ENCODE peak calls at places on chromosomes 3 and 15, in five cellular contexts. One of them, this sample, is unnamed.

GRCh38 chr3:48475188-48475587 is 28.7 kb downstream of the ATRIP start:
- DNase-seq in AG09319: no peak
- DNase-seq in progenitor cell of endocrine pancreas: no peak
- DNase-seq in lower lobe of right lung: no peak
- DNase-seq in colonic mucosa: no peak
- DNase-seq in this sample: no peak

GRCh38 chr3:185983495-185984141 is 45.8 kb upstream of the TRA2B start:
- DNase-seq in AG09319: no peak
- DNase-seq in lower lobe of right lung: peak
- DNase-seq in colonic mucosa: peak
- DNase-seq in progenitor cell of endocrine pancreas: peak
- DNase-seq in this sample: peak

GRCh38 chr3:193134895-193135294 is 106.1 kb upstream of the PLAAT1 start:
- DNase-seq in colonic mucosa: no peak
- DNase-seq in lower lobe of right lung: no peak
- DNase-seq in progenitor cell of endocrine pancreas: no peak
- DNase-seq in AG09319: no peak
- DNase-seq in this sample: no peak

GRCh38 chr3:105409364-105409763 is 42.7 kb downstream of the ALCAM start:
- DNase-seq in AG09319: no peak
- DNase-seq in progenitor cell of endocrine pancreas: no peak
- DNase-seq in lower lobe of right lung: no peak
- DNase-seq in colonic mucosa: no peak
- DNase-seq in this sample: no peak

GRCh38 chr3:124552224-124552623 is 178.0 kb upstream of the UMPS start:
- DNase-seq in AG09319: no peak
- DNase-seq in progenitor cell of endocrine pancreas: no peak
- DNase-seq in colonic mucosa: peak
- DNase-seq in lower lobe of right lung: no peak
- DNase-seq in this sample: no peak

GRCh38 chr3:170180107-170180951 is 1.2 kb downstream of the PHC3 start:
- DNase-seq in lower lobe of right lung: no peak
- DNase-seq in progenitor cell of endocrine pancreas: no peak
- DNase-seq in AG09319: no peak
- DNase-seq in colonic mucosa: peak
- DNase-seq in this sample: no peak

GRCh38 chr15:96514607-96515285 is 184.2 kb downstream of the NR2F2 start:
- DNase-seq in colonic mucosa: no peak
- DNase-seq in progenitor cell of endocrine pancreas: no peak
- DNase-seq in AG09319: no peak
- DNase-seq in lower lobe of right lung: no peak
- DNase-seq in this sample: no peak

GRCh38 chr15:74799843-74800558 is 12.6 kb upstream of the LMAN1L start:
- DNase-seq in lower lobe of right lung: peak
- DNase-seq in AG09319: peak
- DNase-seq in colonic mucosa: peak
- DNase-seq in progenitor cell of endocrine pancreas: peak
- DNase-seq in this sample: no peak

GRCh38 chr3:142115927-142116668 is 33.2 kb downstream of the TFDP2 start:
- DNase-seq in progenitor cell of endocrine pancreas: no peak
- DNase-seq in colonic mucosa: no peak
- DNase-seq in lower lobe of right lung: no peak
- DNase-seq in AG09319: no peak
- DNase-seq in this sample: no peak

GRCh38 chr3:186540444-186541226 is 3.5 kb downstream of the CRYGS start:
- DNase-seq in AG09319: peak
- DNase-seq in progenitor cell of endocrine pancreas: peak
- DNase-seq in colonic mucosa: peak
- DNase-seq in lower lobe of right lung: no peak
- DNase-seq in this sample: no peak

GRCh38 chr3:21795152-21795837 is 44.3 kb upstream of the ZNF385D start:
- DNase-seq in progenitor cell of endocrine pancreas: no peak
- DNase-seq in colonic mucosa: no peak
- DNase-seq in lower lobe of right lung: no peak
- DNase-seq in AG09319: no peak
- DNase-seq in this sample: no peak

GRCh38 chr3:133472242-133472641 is 72.4 kb downstream of the BFSP2 start:
- DNase-seq in colonic mucosa: peak
- DNase-seq in progenitor cell of endocrine pancreas: no peak
- DNase-seq in lower lobe of right lung: no peak
- DNase-seq in AG09319: no peak
- DNase-seq in this sample: no peak

GRCh38 chr3:129723558-129724324 is 117.3 kb upstream of the PLXND1 start:
- DNase-seq in AG09319: peak
- DNase-seq in progenitor cell of endocrine pancreas: no peak
- DNase-seq in colonic mucosa: peak
- DNase-seq in lower lobe of right lung: no peak
- DNase-seq in this sample: no peak

GRCh38 chr15:75647370-75648155 is at the start of gene SNX33:
- DNase-seq in lower lobe of right lung: peak
- DNase-seq in progenitor cell of endocrine pancreas: peak
- DNase-seq in colonic mucosa: peak
- DNase-seq in AG09319: peak
- DNase-seq in this sample: peak

GRCh38 chr15:25438601-25439455 is at the start of gene UBE3A:
- DNase-seq in lower lobe of right lung: peak
- DNase-seq in colonic mucosa: peak
- DNase-seq in AG09319: peak
- DNase-seq in progenitor cell of endocrine pancreas: peak
- DNase-seq in this sample: peak
- TF ChIP-seq CTCF in lower lobe of right lung: no peak
- TF ChIP-seq CTCF in colonic mucosa: peak
- TF ChIP-seq CTCF in AG09319: peak
- TF ChIP-seq CTCF in progenitor cell of endocrine pancreas: no peak
- TF ChIP-seq CTCF in this sample: peak

DNA sequence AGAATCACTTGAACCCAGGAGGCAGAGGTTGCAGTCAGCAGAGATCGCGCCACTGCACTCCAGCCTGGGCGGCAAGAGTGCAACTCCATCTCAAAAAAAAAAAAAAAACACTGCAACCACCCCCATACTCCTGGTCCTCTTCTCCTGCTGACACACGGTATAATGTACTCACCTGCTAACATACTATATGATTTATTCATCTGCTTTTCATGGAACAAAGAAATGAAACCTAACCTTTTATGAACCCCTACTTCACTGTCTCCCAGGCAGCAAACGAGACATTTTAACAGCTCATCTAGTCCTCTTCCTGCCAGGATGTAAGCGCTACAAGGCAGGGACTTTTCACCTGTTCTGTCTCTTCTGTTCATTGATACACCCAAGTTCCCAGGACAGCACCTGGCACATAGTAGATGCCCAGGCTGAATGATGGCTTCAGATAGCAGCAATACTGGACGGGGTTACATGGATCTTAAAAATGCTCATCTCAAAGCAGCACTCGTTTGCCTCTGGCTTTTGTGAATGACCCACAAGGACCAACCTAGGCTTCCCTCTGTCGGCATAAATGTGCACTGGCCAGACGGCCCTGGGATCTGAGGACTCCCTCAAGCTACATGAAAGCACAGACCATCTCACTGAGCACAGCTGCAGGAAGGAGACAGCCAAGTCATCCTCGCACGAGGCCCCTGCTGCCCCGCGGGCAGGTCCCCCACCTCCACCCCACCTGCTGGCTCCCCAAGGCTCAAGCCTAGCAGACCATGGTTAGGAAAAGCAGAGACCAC is 20.3 kb downstream of the XXYLT1 start:
- DNase-seq in colonic mucosa: peak
- DNase-seq in AG09319: no peak
- DNase-seq in progenitor cell of endocrine pancreas: no peak
- DNase-seq in lower lobe of right lung: no peak
- DNase-seq in this sample: peak
- TF ChIP-seq CTCF in colonic mucosa: no peak
- TF ChIP-seq CTCF in AG09319: peak
- TF ChIP-seq CTCF in progenitor cell of endocrine pancreas: no peak
- TF ChIP-seq CTCF in lower lobe of right lung: peak
- TF ChIP-seq CTCF in this sample: peak

GRCh38 chr3:156460206-156460609 is 94.7 kb downstream of the SSR3 start:
- DNase-seq in lower lobe of right lung: no peak
- DNase-seq in colonic mucosa: no peak
- DNase-seq in AG09319: no peak
- DNase-seq in progenitor cell of endocrine pancreas: no peak
- DNase-seq in this sample: no peak

GRCh38 chr3:156456771-156457224 is 98.1 kb downstream of the SSR3 start:
- DNase-seq in colonic mucosa: no peak
- DNase-seq in AG09319: no peak
- DNase-seq in lower lobe of right lung: no peak
- DNase-seq in progenitor cell of endocrine pancreas: no peak
- DNase-seq in this sample: no peak

GRCh38 chr3:156459434-156459833 is 95.5 kb downstream of the SSR3 start:
- DNase-seq in lower lobe of right lung: no peak
- DNase-seq in progenitor cell of endocrine pancreas: no peak
- DNase-seq in colonic mucosa: no peak
- DNase-seq in AG09319: no peak
- DNase-seq in this sample: no peak

GRCh38 chr3:156449712-156450574 is 105.0 kb downstream of the SSR3 start:
- DNase-seq in progenitor cell of endocrine pancreas: no peak
- DNase-seq in colonic mucosa: no peak
- DNase-seq in AG09319: no peak
- DNase-seq in lower lobe of right lung: no peak
- DNase-seq in this sample: no peak

DNA sequence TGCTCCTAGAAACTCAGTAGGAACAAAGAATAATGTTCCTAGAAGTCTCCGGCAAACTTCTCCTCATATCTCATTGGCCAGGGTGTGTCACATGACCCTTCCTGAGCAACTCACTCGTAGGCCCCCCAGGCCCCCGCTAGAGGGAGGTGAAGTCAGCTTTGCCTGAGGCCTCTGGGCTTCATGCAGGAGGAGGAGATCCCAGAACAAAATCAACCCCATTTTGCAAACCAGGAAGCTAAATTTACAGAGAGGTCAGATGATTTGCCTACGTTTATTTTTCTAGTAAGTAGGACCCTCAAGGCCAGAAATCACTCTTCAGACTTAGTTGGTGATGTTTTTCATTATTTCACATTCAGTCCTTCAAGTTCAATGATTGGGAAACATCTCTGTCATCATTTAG is 99.1 kb downstream of the SSR3 start:
- DNase-seq in lower lobe of right lung: no peak
- DNase-seq in colonic mucosa: no peak
- DNase-seq in progenitor cell of endocrine pancreas: no peak
- DNase-seq in AG09319: no peak
- DNase-seq in this sample: no peak
- TF ChIP-seq CTCF in lower lobe of right lung: no peak
- TF ChIP-seq CTCF in colonic mucosa: no peak
- TF ChIP-seq CTCF in progenitor cell of endocrine pancreas: no peak
- TF ChIP-seq CTCF in AG09319: no peak
- TF ChIP-seq CTCF in this sample: no peak

GRCh38 chr15:50354838-50355611 is at the start of gene GABPB1:
- DNase-seq in colonic mucosa: peak
- DNase-seq in AG09319: peak
- DNase-seq in progenitor cell of endocrine pancreas: peak
- DNase-seq in lower lobe of right lung: peak
- DNase-seq in this sample: peak

GRCh38 chr15:50353251-50353998 is 1.6 kb downstream of the GABPB1 start:
- DNase-seq in progenitor cell of endocrine pancreas: no peak
- DNase-seq in AG09319: peak
- DNase-seq in colonic mucosa: no peak
- DNase-seq in lower lobe of right lung: no peak
- DNase-seq in this sample: no peak

GRCh38 chr15:50355612-50355905 is 561 bp upstream of the GABPB1 start:
- DNase-seq in AG09319: no peak
- DNase-seq in progenitor cell of endocrine pancreas: no peak
- DNase-seq in lower lobe of right lung: no peak
- DNase-seq in colonic mucosa: no peak
- DNase-seq in this sample: no peak

GRCh38 chr15:50353999-50354837 is 780 bp downstream of the GABPB1 start:
- DNase-seq in AG09319: peak
- DNase-seq in progenitor cell of endocrine pancreas: peak
- DNase-seq in lower lobe of right lung: peak
- DNase-seq in colonic mucosa: peak
- DNase-seq in this sample: peak

DNA sequence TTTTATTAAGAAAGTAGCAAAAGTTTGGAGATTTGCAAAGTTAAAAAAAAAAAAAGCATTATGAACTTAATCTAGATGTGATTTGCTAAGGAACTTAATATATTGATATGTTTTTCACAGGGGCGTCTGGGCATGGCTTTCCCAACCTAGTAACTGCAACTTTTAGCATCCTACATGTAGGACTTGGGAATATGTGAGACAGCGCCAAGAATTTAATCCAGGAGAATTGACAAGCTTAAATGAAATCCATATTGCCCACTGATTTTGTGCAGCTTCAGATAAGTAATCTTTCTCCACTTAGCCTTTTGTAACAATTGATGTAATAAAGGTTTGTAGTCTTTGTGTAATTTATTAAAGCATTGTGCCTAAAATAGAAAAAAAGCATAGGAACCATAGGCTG is 982 bp upstream of the GABPB1 start:
- DNase-seq in progenitor cell of endocrine pancreas: no peak
- DNase-seq in colonic mucosa: no peak
- DNase-seq in AG09319: no peak
- DNase-seq in lower lobe of right lung: no peak
- DNase-seq in this sample: no peak
- TF ChIP-seq CTCF in progenitor cell of endocrine pancreas: no peak
- TF ChIP-seq CTCF in colonic mucosa: no peak
- TF ChIP-seq CTCF in AG09319: no peak
- TF ChIP-seq CTCF in lower lobe of right lung: no peak
- TF ChIP-seq CTCF in this sample: no peak